ENCODE peak calls at places on chromosomes 5 and 9, in seven cellular contexts. P is mesendoderm, Z is pancreas, F is SK-N-SH, H is iPS DF 6.9, C is heart right ventricle, O is K562. X is an unnamed sample.

GRCh38 chr5:179323026-179323571 is 22.2 kb downstream of the ADAMTS2 start:
- DNase-seq in P (no peak), Z (no peak), F (peak; percentile 80), H (no peak), C (peak; percentile 5), O (no peak), X (peak; percentile 54)

GRCh38 chr5:163384669-163385068 is 52.7 kb upstream of the CCNG1 start:
- DNase-seq in P (no peak), Z (no peak), F (no peak), H (no peak), C (no peak), O (no peak), X (no peak)

GRCh38 chr5:176578391-176578808 is 29.3 kb downstream of the CDHR2 start:
- DNase-seq in P (peak; percentile 91), Z (peak; percentile 70), F (peak; percentile 77), H (peak; percentile 92), C (no peak), O (peak; percentile 84), X (no peak)

GRCh38 chr5:78605611-78606010 is 43.0 kb downstream of the LHFPL2 start:
- DNase-seq in P (no peak), Z (no peak), F (no peak), H (no peak), C (no peak), O (no peak), X (no peak)

GRCh38 chr5:134935711-134936602 is 31.0 kb downstream of the PCBD2 start:
- DNase-seq in P (no peak), Z (no peak), F (no peak), H (no peak), C (no peak), O (no peak), X (no peak)

GRCh38 chr5:157540707-157541451 is 34.7 kb downstream of the ADAM19 start:
- DNase-seq in P (peak; percentile 67), Z (no peak), F (peak; percentile 37), H (no peak), C (peak; percentile 45), O (no peak), X (no peak)

GRCh38 chr5:73286891-73287290 is 113.9 kb downstream of the TMEM174 start:
- DNase-seq in P (no peak), Z (no peak), F (no peak), H (no peak), C (no peak), O (no peak), X (no peak)

GRCh38 chr5:101997235-101997634 is 298.8 kb downstream of the SLCO4C1 start:
- DNase-seq in P (no peak), Z (no peak), F (no peak), H (no peak), C (no peak), O (no peak), X (no peak)

GRCh38 chr5:63398346-63398745 is 563.9 kb downstream of the HTR1A start:
- DNase-seq in P (peak; percentile 97), Z (no peak), F (no peak), H (peak; percentile 1), C (no peak), O (no peak), X (no peak)

GRCh38 chr5:10567181-10567591 is 3.3 kb downstream of the ANKRD33B start:
- DNase-seq in P (no peak), Z (no peak), F (no peak), H (no peak), C (no peak), O (no peak), X (no peak)

GRCh38 chr9:113516840-113517577 is 53.5 kb downstream of the RGS3 start:
- DNase-seq in P (no peak), Z (no peak), F (no peak), H (no peak), C (no peak), O (no peak), X (no peak)

GRCh38 chr5:142540774-142541466 is 145.0 kb downstream of the FGF1 start:
- DNase-seq in P (no peak), Z (no peak), F (no peak), H (no peak), C (peak; percentile 49), O (no peak), X (no peak)

GRCh38 chr5:10762178-10762775 is 1.2 kb upstream of the DAP start:
- DNase-seq in P (peak; percentile 4), Z (no peak), F (no peak), H (no peak), C (peak; percentile 39), O (no peak), X (peak; percentile 70)

GRCh38 chr5:177334155-177334551 is 17.3 kb downstream of the LMAN2 start:
- DNase-seq in P (no peak), Z (no peak), F (no peak), H (no peak), C (no peak), O (no peak), X (no peak)

GRCh38 chr9:78383130-78383529 is 86.2 kb downstream of the PSAT1 start:
- DNase-seq in P (no peak), Z (no peak), F (no peak), H (no peak), C (no peak), O (no peak), X (no peak)

GRCh38 chr5:61675015-61675692 is 343.1 kb downstream of the ZSWIM6 start:
- DNase-seq in P (peak; percentile 50), Z (peak; percentile 28), F (no peak), H (no peak), C (no peak), O (no peak), X (no peak)

GRCh38 chr9:26524225-26524624 is 368.4 kb downstream of the CAAP1 start:
- DNase-seq in P (no peak), Z (peak; percentile 13), F (no peak), H (no peak), C (no peak), O (no peak), X (no peak)

GRCh38 chr9:75891277-75892167 is 1.0 kb downstream of the PCSK5 start:
- DNase-seq in P (peak; percentile 42), Z (peak; percentile 13), F (peak; percentile 32), H (no peak), C (peak; percentile 17), O (peak; percentile 9), X (no peak)

GRCh38 chr9:83304686-83305085 is 233.5 kb downstream of the FRMD3 start:
- DNase-seq in P (no peak), Z (peak; percentile 62), F (peak; percentile 77), H (no peak), C (peak; percentile 82), O (no peak), X (peak; percentile 81)

GRCh38 chr9:137116728-137117127 is 2.2 kb upstream of the DPP7 start:
- DNase-seq in P (no peak), Z (no peak), F (no peak), H (no peak), C (no peak), O (no peak), X (no peak)

GRCh38 chr5:166068547-166069335 is 2222.7 kb upstream of the WWC1 start:
- DNase-seq in P (no peak), Z (no peak), F (no peak), H (no peak), C (no peak), O (no peak), X (no peak)

GRCh38 chr5:146867996-146868708 is 10.4 kb downstream of the PPP2R2B start:
- DNase-seq in P (no peak), Z (no peak), F (no peak), H (no peak), C (no peak), O (no peak), X (no peak)

GRCh38 chr5:100519075-100519474 is 16.1 kb upstream of the FAM174A start:
- DNase-seq in P (no peak), Z (no peak), F (no peak), H (no peak), C (no peak), O (no peak), X (no peak)

GRCh38 chr5:142587354-142587965 is 98.4 kb downstream of the FGF1 start:
- DNase-seq in P (peak; percentile 71), Z (no peak), F (no peak), H (peak; percentile 45), C (no peak), O (peak; percentile 22), X (no peak)

GRCh38 chr9:125752070-125752628 is 5.0 kb downstream of the PBX3 start:
- DNase-seq in P (peak; percentile 37), Z (no peak), F (no peak), H (no peak), C (no peak), O (no peak), X (no peak)

GRCh38 chr9:134025606-134026541 is 593 bp downstream of the BRD3OS start:
- DNase-seq in P (peak; percentile 74), Z (peak; percentile 31), F (peak; percentile 77), H (no peak), C (peak; percentile 54), O (peak; percentile 62), X (no peak)
- H3K27ac ChIP-seq in P (no peak overlapping the region), Z (no peak overlapping the region), F (peak overlapping the region; percentile 74), H (no peak overlapping the region), C (peak overlapping the region; percentile 63), O (no peak overlapping the region), X (peak overlapping the region; percentile 45)

DNA sequence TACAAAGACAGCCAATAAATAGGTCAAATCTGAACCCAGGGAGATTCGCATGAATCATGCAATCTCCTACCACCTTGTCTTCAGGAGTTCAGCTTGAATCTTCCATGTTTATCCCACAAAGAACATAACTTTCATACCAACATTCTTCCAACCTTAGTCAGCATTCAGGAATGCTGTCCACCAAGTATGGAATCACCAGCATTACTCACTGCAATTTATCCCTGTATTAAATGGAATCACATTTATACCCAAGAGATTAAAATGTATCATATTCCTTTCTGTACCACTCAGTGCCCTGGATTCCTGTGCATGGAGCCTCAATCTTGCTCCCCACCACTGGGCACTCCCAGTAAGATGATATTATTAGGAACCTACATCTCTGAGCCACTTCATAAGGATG is 162.6 kb downstream of the GLIS3 start:
- DNase-seq in P (peak; percentile 90), Z (no peak), F (no peak), H (no peak), C (no peak), O (no peak), X (no peak)
- H3K27ac ChIP-seq in P (no peak overlapping the region), Z (peak overlapping the region; percentile 4), F (peak overlapping the region; percentile 55), H (no peak overlapping the region), C (no peak overlapping the region), O (no peak overlapping the region), X (no peak overlapping the region)

DNA sequence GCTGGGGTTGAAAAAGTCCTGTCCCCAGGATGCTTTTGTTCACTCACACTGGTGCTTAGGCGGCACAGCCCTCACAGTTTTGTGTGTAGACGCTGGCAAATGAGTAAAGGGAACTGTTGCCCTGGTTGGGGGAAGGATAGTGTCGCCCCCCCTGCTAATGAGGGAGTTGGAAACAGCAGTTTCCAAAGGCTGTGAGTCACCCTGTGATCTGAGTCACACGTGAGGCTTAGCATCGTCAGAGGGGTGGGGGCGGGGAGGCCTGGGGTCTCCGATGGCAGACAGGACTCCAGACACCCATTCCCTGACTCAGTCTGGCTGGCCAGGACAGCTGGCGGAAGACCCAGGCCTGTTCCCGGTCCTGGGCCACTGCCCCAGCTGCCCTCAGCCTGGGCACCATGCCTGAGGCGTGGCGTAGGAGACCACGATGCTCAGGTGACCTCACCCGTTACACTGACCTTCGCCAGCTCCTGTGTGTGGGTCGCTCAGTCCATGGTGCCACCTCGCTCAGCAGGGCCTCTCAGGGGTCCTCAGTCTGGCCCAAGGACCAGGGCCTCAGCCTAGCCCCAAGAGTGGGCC is 2.9 kb downstream of the DNAJB5 start:
- DNase-seq in P (peak; percentile 87), Z (no peak), F (no peak), H (no peak), C (peak; percentile 56), O (peak; percentile 41), X (peak; percentile 96)
- H3K27ac ChIP-seq in P (peak overlapping the region; percentile 78), Z (no peak overlapping the region), F (peak overlapping the region; percentile 88), H (no peak overlapping the region), C (peak overlapping the region; percentile 84), O (peak overlapping the region; percentile 79), X (peak overlapping the region; percentile 98)

GRCh38 chr5:57804007-57804444 is 321.4 kb upstream of the ACTBL2 start:
- DNase-seq in P (no peak), Z (no peak), F (no peak), H (no peak), C (no peak), O (no peak), X (no peak)
- H3K27ac ChIP-seq in P (no peak overlapping the region), Z (no peak overlapping the region), F (peak overlapping the region; percentile 89), H (no peak overlapping the region), C (no peak overlapping the region), O (no peak overlapping the region), X (no peak overlapping the region)

X was measured in ascending aorta.